ENCODE peak calls at places on chromosomes 5 and 9, in seven cellular contexts. B is IMR-90, I is left lung, V is upper lobe of right lung, Y is astrocyte of the spinal cord, L is retinal pigment epithelial cell, M is uterus. E is an unnamed sample.

GRCh38 chr9:82346040-82346439 is 357.5 kb downstream of the SPATA31D1 start:
- DNase-seq in L (no peak), V (no peak), B (no peak), I (no peak), Y (no peak), M (no peak), E (no peak)

GRCh38 chr9:89664896-89665329 is 60.1 kb downstream of the GADD45G start:
- DNase-seq in L (no peak), I (no peak), B (no peak), Y (no peak), M (no peak), V (peak), E (no peak)

GRCh38 chr5:57445715-57446037 is 36.9 kb downstream of the ACTBL2 start:
- DNase-seq in I (no peak), V (no peak), M (no peak), L (no peak), Y (no peak), B (peak), E (no peak)

GRCh38 chr5:124905756-124906155 is 159.3 kb upstream of the ZNF608 start:
- DNase-seq in M (no peak), I (no peak), V (no peak), B (no peak), Y (no peak), L (peak), E (no peak)

GRCh38 chr5:36363776-36364175 is 62.1 kb upstream of the RANBP3L start:
- DNase-seq in B (no peak), V (no peak), M (no peak), L (no peak), Y (no peak), I (no peak), E (no peak)

GRCh38 chr5:155936520-155937406 is 390.2 kb upstream of the SGCD start:
- DNase-seq in V (no peak), B (no peak), I (peak), L (no peak), M (no peak), Y (no peak), E (no peak)

GRCh38 chr9:70535546-70536323 is 121.3 kb upstream of the KLF9 start:
- DNase-seq in M (no peak), Y (no peak), V (no peak), B (no peak), L (no peak), I (no peak), E (no peak)

GRCh38 chr9:124776952-124777645 is at the start of gene OLFML2A:
- DNase-seq in V (peak), B (no peak), M (no peak), L (no peak), I (peak), Y (peak), E (no peak)

GRCh38 chr5:179700401-179700918 is 1.7 kb downstream of the CANX start:
- DNase-seq in V (no peak), B (peak), Y (no peak), M (no peak), I (no peak), L (no peak), E (no peak)

GRCh38 chr5:14250778-14251711 is 107.9 kb downstream of the TRIO start:
- DNase-seq in M (no peak), V (no peak), I (no peak), Y (no peak), B (no peak), L (no peak), E (no peak)

GRCh38 chr5:56328753-56329560 is 95.8 kb upstream of the ANKRD55 start:
- DNase-seq in M (no peak), Y (peak), B (peak), V (no peak), L (no peak), I (no peak), E (no peak)

GRCh38 chr5:90555666-90556065 is 2.9 kb upstream of the ADGRV1 start:
- DNase-seq in B (no peak), V (no peak), I (no peak), L (no peak), M (no peak), Y (no peak), E (no peak)

GRCh38 chr9:129586647-129587046 is 34.3 kb downstream of the C9orf50 start:
- DNase-seq in Y (no peak), B (no peak), L (no peak), I (no peak), M (no peak), V (no peak), E (no peak)

GRCh38 chr9:105038057-105038456 is 110.1 kb upstream of the ABCA1 start:
- DNase-seq in M (no peak), I (no peak), L (no peak), Y (no peak), B (peak), V (no peak), E (no peak)

GRCh38 chr5:922041-922744 is 29.5 kb downstream of the TRIP13 start:
- DNase-seq in B (no peak), L (no peak), M (peak), I (no peak), V (no peak), Y (no peak), E (no peak)

GRCh38 chr5:90220554-90220953 is 189.0 kb downstream of the CETN3 start:
- DNase-seq in L (no peak), I (no peak), Y (no peak), V (no peak), B (no peak), M (no peak), E (no peak)

GRCh38 chr5:98296426-98296825 is 477.0 kb upstream of the RGMB start:
- DNase-seq in Y (peak), V (no peak), B (peak), I (no peak), L (no peak), M (no peak), E (no peak)

GRCh38 chr5:179158556-179158955 is 98.4 kb downstream of the ZNF354C start:
- DNase-seq in Y (no peak), I (no peak), B (no peak), L (no peak), V (peak), M (no peak), E (no peak)

GRCh38 chr9:38417003-38417965 is 7.0 kb downstream of the IGFBPL1 start:
- DNase-seq in I (no peak), V (no peak), M (no peak), L (no peak), B (no peak), Y (no peak), E (no peak)

GRCh38 chr9:134707031-134707680 is 65.6 kb downstream of the COL5A1 start:
- DNase-seq in I (peak), Y (peak), L (peak), M (peak), V (no peak), B (peak), E (peak)

GRCh38 chr5:124963236-124963929 is 216.9 kb upstream of the ZNF608 start:
- DNase-seq in Y (peak), M (peak), V (no peak), L (peak), I (no peak), B (peak), E (peak)

GRCh38 chr9:23556459-23556858 is 269.6 kb downstream of the ELAVL2 start:
- DNase-seq in V (no peak), I (no peak), Y (peak), L (peak), B (no peak), M (no peak), E (no peak)

DNA sequence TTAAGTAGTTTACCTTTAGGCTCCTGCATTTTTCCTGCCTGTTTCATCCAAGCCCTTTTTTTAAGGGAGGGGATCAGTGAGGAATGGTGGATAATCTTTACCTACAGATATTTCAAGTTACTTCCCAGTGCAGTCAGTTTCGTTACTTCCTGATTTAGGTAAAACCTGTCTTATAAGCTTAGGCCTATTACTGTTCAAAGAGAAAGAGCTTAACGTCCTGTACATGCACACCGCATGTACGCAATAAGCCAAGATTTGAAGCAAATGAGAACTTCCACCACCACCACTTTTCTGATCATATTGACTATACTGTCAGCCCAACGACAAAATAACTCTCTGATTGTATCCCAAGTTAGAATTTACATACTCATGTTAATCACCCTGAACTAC is 5.2 kb downstream of the NFIB start:
- DNase-seq in M (no peak), L (no peak), B (no peak), V (no peak), I (no peak), Y (no peak), E (no peak)
- H3K4me3 ChIP-seq in M (no peak), L (peak), B (no peak), V (peak), I (peak), Y (peak), E (no peak)

DNA sequence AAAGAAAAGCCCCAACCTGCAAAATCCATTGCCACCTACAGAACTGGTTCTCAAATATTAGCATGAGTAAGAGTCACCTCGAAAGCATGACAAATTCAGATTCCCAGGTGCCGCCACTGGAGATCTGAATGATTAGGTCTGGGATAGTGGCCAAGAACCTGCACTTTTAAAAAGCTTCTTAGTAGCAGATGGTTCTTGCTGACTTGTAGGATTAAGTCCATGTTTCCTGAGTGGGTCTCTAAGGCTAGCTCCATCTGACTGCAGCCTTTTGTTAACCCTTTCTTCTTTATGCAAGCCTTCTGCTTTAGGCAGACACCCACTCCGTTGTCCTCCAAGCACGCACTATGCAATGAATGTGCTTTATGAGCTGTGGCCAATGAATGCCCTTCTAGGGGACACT is 178.5 kb upstream of the CDH18 start:
- DNase-seq in L (peak), M (no peak), I (no peak), B (no peak), V (no peak), Y (peak), E (no peak)
- H3K4me3 ChIP-seq in L (no peak), M (no peak), I (no peak), B (no peak), V (no peak), Y (no peak), E (no peak)

GRCh38 chr9:92530893-92531292 is 4.9 kb downstream of the ECM2 start:
- DNase-seq in I (no peak), Y (no peak), L (no peak), V (no peak), M (no peak), B (no peak), E (no peak)
- H3K4me3 ChIP-seq in I (no peak), Y (no peak), L (no peak), V (no peak), M (no peak), B (no peak), E (no peak)

GRCh38 chr9:29741169-29741568 is 2167.9 kb upstream of the C9orf72 start:
- DNase-seq in Y (no peak), I (no peak), B (no peak), M (no peak), L (no peak), V (no peak), E (no peak)
- H3K4me3 ChIP-seq in Y (no peak), I (no peak), B (no peak), M (no peak), L (no peak), V (no peak), E (no peak)

DNA sequence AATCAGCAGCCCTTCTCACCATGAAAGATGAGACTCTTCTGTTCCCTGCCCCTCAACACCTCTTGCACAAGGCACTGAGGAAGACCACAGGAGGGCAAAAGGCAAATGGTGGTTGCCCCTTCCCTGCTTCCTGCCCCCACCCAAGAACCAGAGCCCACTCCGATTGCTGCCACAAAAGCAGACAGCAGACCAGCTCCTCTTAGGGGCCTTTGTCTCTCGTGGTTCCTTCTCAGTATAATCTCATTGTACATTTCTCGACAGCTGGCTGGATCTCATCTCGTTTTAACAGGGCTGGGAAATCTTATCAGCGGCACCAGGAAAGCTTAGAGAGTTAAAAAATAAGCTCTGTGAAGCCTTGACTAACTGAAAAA is 1.1 kb downstream of the MVB12B start:
- DNase-seq in L (no peak), V (no peak), B (no peak), I (no peak), M (no peak), Y (no peak), E (no peak)
- H3K4me3 ChIP-seq in L (peak), V (peak), B (peak), I (peak), M (peak), Y (peak), E (peak)

DNA sequence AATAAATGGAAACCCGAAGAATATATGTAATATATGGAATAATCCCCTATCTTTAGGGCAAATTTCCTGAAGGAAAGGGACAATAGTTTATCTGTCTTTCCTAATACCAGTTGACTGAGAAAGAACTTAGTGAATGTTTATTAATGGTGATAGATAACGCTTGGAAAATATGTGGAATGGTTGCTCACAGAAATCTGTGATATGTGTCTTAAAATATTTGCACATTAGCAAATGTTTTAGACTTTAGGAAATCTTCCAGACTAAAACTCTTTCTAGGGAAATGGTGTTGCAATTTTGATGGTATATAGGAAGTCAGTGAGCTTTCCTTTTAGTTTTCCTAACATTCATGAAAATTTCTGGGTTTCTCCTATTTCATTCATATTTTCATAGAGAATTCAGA is 90.4 kb downstream of the PIP5K1B start:
- DNase-seq in V (no peak), M (no peak), L (no peak), I (no peak), Y (no peak), B (no peak), E (no peak)
- H3K4me3 ChIP-seq in V (no peak), M (no peak), L (no peak), I (no peak), Y (no peak), B (no peak), E (no peak)

E was measured in HFF-Myc.